ENCODE peak calls at places on chromosomes 5 and 9, in six cellular contexts. N is CD4-positive, alpha-beta memory T cell; A is stimulated activated CD4-positive, alpha-beta T cell treated with anti-CD3 and anti-CD28 coated beads, Interleukin-2, amount 100 ng/mL, for 4 hours; G is CD8-positive, alpha-beta memory T cell; K is NCI-H2081; M is activated CD4-positive, alpha-beta memory T cell treated with anti-CD3 and anti-CD28 coated beads, Interleukin-2, amount 10 ng/mL, durations not matched to agents 7 days and 5 days. H is an unnamed sample.

GRCh38 chr5:78648359-78649219 is at the start of gene LHFPL2:
- DNase-seq in K (peak; percentile 10), M (no peak), N (peak; percentile 9), G (no peak), A (no peak), H (peak; percentile 52)

GRCh38 chr5:176901260-176902101 is 2.3 kb upstream of the HK3 start:
- DNase-seq in G (no peak), M (no peak), A (no peak), K (no peak), N (no peak), H (no peak)

GRCh38 chr5:175471628-175472027 is 6.7 kb upstream of the SFXN1 start:
- DNase-seq in K (no peak), A (no peak), M (peak; percentile 55), N (no peak), G (no peak), H (no peak)

GRCh38 chr9:114409842-114410241 is 22.1 kb upstream of the AKNA start:
- DNase-seq in A (no peak), M (no peak), N (no peak), K (no peak), G (no peak), H (no peak)

GRCh38 chr9:131530546-131530929 is 525 bp downstream of the UCK1 start:
- DNase-seq in K (peak; percentile 12), G (no peak), M (no peak), A (no peak), N (no peak), H (no peak)

GRCh38 chr9:36942891-36943290 is 91.2 kb downstream of the PAX5 start:
- DNase-seq in N (no peak), A (no peak), K (no peak), M (no peak), G (no peak), H (no peak)

GRCh38 chr5:68395844-68396523 is 180.4 kb downstream of the PIK3R1 start:
- DNase-seq in A (no peak), K (peak; percentile 10), M (no peak), N (no peak), G (no peak), H (no peak)

GRCh38 chr5:113038714-113039113 is 62.1 kb downstream of the DCP2 start:
- DNase-seq in N (no peak), K (no peak), A (no peak), M (no peak), G (no peak), H (no peak)

GRCh38 chr5:61332891-61333350 is 863 bp downstream of the ZSWIM6 start:
- DNase-seq in G (peak; percentile 13), K (no peak), A (no peak), M (peak; percentile 41), N (peak; percentile 29), H (no peak)

GRCh38 chr5:67465556-67466206 is 269.1 kb upstream of the CD180 start:
- DNase-seq in G (no peak), K (no peak), N (no peak), A (no peak), M (no peak), H (no peak)

GRCh38 chr5:116528519-116529234 is 45.9 kb downstream of the SEMA6A start:
- DNase-seq in K (peak; percentile 33), M (no peak), N (no peak), A (no peak), G (no peak), H (no peak)

GRCh38 chr5:71925608-71926091 is 181.6 kb upstream of the MAP1B start:
- DNase-seq in N (no peak), A (no peak), G (no peak), K (no peak), M (no peak), H (no peak)

GRCh38 chr9:105295986-105296385 is 51.5 kb downstream of the SLC44A1 start:
- DNase-seq in A (no peak), M (no peak), N (no peak), G (no peak), K (no peak), H (no peak)

GRCh38 chr9:14296462-14296861 is 17.5 kb downstream of the NFIB start:
- DNase-seq in K (no peak), A (no peak), M (no peak), G (no peak), N (no peak), H (no peak)

GRCh38 chr9:4762889-4763521 is 22.0 kb upstream of the AK3 start:
- DNase-seq in N (no peak), K (no peak), A (no peak), G (no peak), M (no peak), H (no peak)

GRCh38 chr9:130961511-130962300 is 22.7 kb upstream of the FIBCD1 start:
- DNase-seq in A (no peak), N (no peak), G (no peak), M (no peak), K (no peak), H (no peak)

GRCh38 chr9:12921621-12922020 is 146.8 kb downstream of the LURAP1L start:
- DNase-seq in K (no peak), N (no peak), G (no peak), A (no peak), M (no peak), H (no peak)

GRCh38 chr5:41334221-41334620 is 120.9 kb upstream of the C6 start:
- DNase-seq in M (no peak), G (no peak), N (no peak), K (no peak), A (no peak), H (no peak)

GRCh38 chr9:15349892-15350761 is 43.1 kb upstream of the TTC39B start:
- DNase-seq in K (no peak), A (no peak), G (no peak), N (no peak), M (no peak), H (no peak)

GRCh38 chr5:74299833-74300232 is 340.7 kb downstream of the ENC1 start:
- DNase-seq in G (no peak), M (no peak), N (no peak), A (no peak), K (no peak), H (no peak)

GRCh38 chr9:91162784-91163440 is 198.8 kb downstream of the AUH start:
- DNase-seq in G (no peak), N (peak; percentile 25), A (no peak), M (peak; percentile 81), K (no peak), H (no peak)

H was measured in naive B cell.